ENCODE peak calls at places on chromosomes 3 and 15, in six cellular contexts. D is glutamatergic neuron, H is OCI-LY7, G is substantia nigra, Q is ELR, Y is NCI-H345. L is an unnamed sample.

GRCh38 chr3:120753831-120754230 is 11.3 kb downstream of the GTF2E1 start:
- DNase-seq in G (no peak), Y (no peak), D (no peak), Q (no peak), H (no peak), L (no peak)

GRCh38 chr3:188472331-188472730 is 318.4 kb downstream of the LPP start:
- DNase-seq in Q (no peak), Y (no peak), H (no peak), D (no peak), G (no peak), L (no peak)

GRCh38 chr3:23751485-23751811 is 54.3 kb upstream of the UBE2E1 start:
- DNase-seq in G (no peak), D (no peak), H (no peak), Y (no peak), Q (no peak), L (no peak)

GRCh38 chr15:95653361-95653805 is 677.1 kb upstream of the NR2F2 start:
- DNase-seq in Y (no peak), G (no peak), Q (peak), H (no peak), D (no peak), L (no peak)

GRCh38 chr3:54056521-54056920 is 65.8 kb upstream of the CACNA2D3 start:
- DNase-seq in H (no peak), Y (no peak), G (no peak), Q (peak), D (no peak), L (no peak)

GRCh38 chr3:185152433-185153169 is at the start of gene C3orf70:
- DNase-seq in H (no peak), Q (peak), Y (peak), D (peak), G (peak), L (no peak)

GRCh38 chr15:68385240-68385561 is 46.8 kb downstream of the ITGA11 start:
- DNase-seq in G (no peak), H (no peak), Q (no peak), D (no peak), Y (no peak), L (no peak)

GRCh38 chr15:56460046-56460445 is 4.9 kb downstream of the MNS1 start:
- DNase-seq in H (no peak), G (no peak), Q (no peak), D (no peak), Y (no peak), L (no peak)

GRCh38 chr15:78234515-78235040 is at the start of gene ACSBG1:
- DNase-seq in Y (no peak), H (no peak), Q (no peak), G (no peak), D (no peak), L (no peak)

GRCh38 chr3:149481491-149481890 is 7.0 kb downstream of the TM4SF4 start:
- DNase-seq in Q (no peak), H (no peak), D (no peak), G (no peak), Y (no peak), L (no peak)

GRCh38 chr3:130423064-130423463 is 77.6 kb downstream of the COL6A5 start:
- DNase-seq in G (no peak), Y (no peak), Q (no peak), H (no peak), D (no peak), L (no peak)

GRCh38 chr15:77421370-77421700 is 647 bp downstream of the HMG20A start:
- DNase-seq in H (peak), Y (no peak), G (no peak), D (no peak), Q (peak), L (no peak)

GRCh38 chr3:188827593-188827992 is 344.2 kb upstream of the TPRG1 start:
- DNase-seq in D (no peak), H (no peak), Q (no peak), Y (no peak), G (no peak), L (no peak)

GRCh38 chr15:86906406-86906805 is 826.7 kb downstream of the AGBL1 start:
- DNase-seq in Y (no peak), D (no peak), G (no peak), Q (no peak), H (no peak), L (no peak)

GRCh38 chr15:35934383-35935049 is 388.6 kb upstream of the DPH6 start:
- DNase-seq in D (no peak), Q (no peak), Y (no peak), H (no peak), G (no peak), L (no peak)

GRCh38 chr3:65636326-65636725 is 402.4 kb downstream of the MAGI1 start:
- DNase-seq in Y (peak), Q (no peak), G (no peak), D (no peak), H (no peak), L (no peak)

GRCh38 chr3:70982274-70982673 is 601.3 kb downstream of the FOXP1 start:
- DNase-seq in Q (no peak), H (no peak), G (no peak), Y (no peak), D (no peak), L (no peak)

GRCh38 chr15:79970921-79971434 is at the start of gene BCL2A1:
- DNase-seq in D (no peak), Y (no peak), Q (peak), H (peak), G (no peak), L (no peak)

GRCh38 chr3:13656584-13657301 is 107.8 kb downstream of the FBLN2 start:
- DNase-seq in Q (no peak), G (no peak), Y (no peak), H (no peak), D (no peak), L (no peak)

GRCh38 chr3:105365536-105366301 is 990 bp upstream of the ALCAM start:
- DNase-seq in G (no peak), H (peak), Y (peak), D (peak), Q (peak), L (no peak)

GRCh38 chr3:38648659-38649499 is 608 bp downstream of the SCN5A start:
- DNase-seq in Y (no peak), Q (no peak), D (peak), G (no peak), H (no peak), L (no peak)

GRCh38 chr3:124882749-124883148 is 4.4 kb downstream of the ITGB5 start:
- DNase-seq in G (no peak), Q (peak), Y (no peak), H (no peak), D (no peak), L (no peak)

L was measured in T-helper 17 cell.